ENCODE peak calls at places on chromosome 7, in four cellular contexts. J is astrocyte, F is tibial nerve, M is ovary. E is an unnamed sample.

GRCh38 chr7:44727346-44728262 is 21.0 kb upstream of the ZMIZ2 start:
- DNase-seq in J (peak; percentile 83), F (no peak), M (no peak), E (no peak)

GRCh38 chr7:39979406-39980073 is 29.5 kb downstream of the CDK13 start:
- DNase-seq in J (no peak), F (no peak), M (no peak), E (peak; percentile 26)

GRCh38 chr7:23938937-23939552 is 229.0 kb downstream of the STK31 start:
- DNase-seq in J (peak; percentile 10), F (no peak), M (no peak), E (no peak)

GRCh38 chr7:47743898-47744612 is 162.1 kb upstream of the TNS3 start:
- DNase-seq in J (peak; percentile 30), F (no peak), M (no peak), E (no peak)

GRCh38 chr7:35418716-35419425 is 165.0 kb upstream of the TBX20 start:
- DNase-seq in J (no peak), F (no peak), M (no peak), E (no peak)

GRCh38 chr7:133854739-133855138 is 272.4 kb upstream of the LRGUK start:
- DNase-seq in J (peak; percentile 26), F (peak; percentile 10), M (no peak), E (no peak)

GRCh38 chr7:116512524-116513188 is 12.2 kb upstream of the CAV1 start:
- DNase-seq in J (peak; percentile 81), F (no peak), M (no peak), E (no peak)

GRCh38 chr7:90973146-90973545 is 291.1 kb upstream of the FZD1 start:
- DNase-seq in J (peak; percentile 16), F (no peak), M (no peak), E (no peak)

GRCh38 chr7:114922151-114922651 is 307 bp downstream of the MDFIC start:
- DNase-seq in J (no peak), F (peak; percentile 19), M (peak; percentile 78), E (peak; percentile 62)

GRCh38 chr7:106936236-106936635 is 71.2 kb downstream of the PIK3CG start:
- DNase-seq in J (no peak), F (no peak), M (no peak), E (no peak)

GRCh38 chr7:98105942-98106544 is 619 bp upstream of the LMTK2 start:
- DNase-seq in J (no peak), F (no peak), M (no peak), E (no peak)

GRCh38 chr7:38318803-38319416 is 45.5 kb upstream of the TARP start:
- DNase-seq in J (peak; percentile 77), F (peak; percentile 40), M (no peak), E (no peak)

GRCh38 chr7:94303736-94304135 is 91.0 kb upstream of the COL1A2 start:
- DNase-seq in J (peak; percentile 68), F (peak; percentile 31), M (peak; percentile 35), E (no peak)

GRCh38 chr7:25849361-25850184 is 302.4 kb upstream of the NFE2L3 start:
- DNase-seq in J (peak; percentile 86), F (peak; percentile 83), M (peak; percentile 53), E (no peak)

GRCh38 chr7:18655969-18656761 is 160.6 kb downstream of the HDAC9 start:
- DNase-seq in J (no peak), F (no peak), M (no peak), E (no peak)

GRCh38 chr7:88522771-88523316 is 216.2 kb upstream of the STEAP4 start:
- DNase-seq in J (no peak), F (no peak), M (no peak), E (no peak)

GRCh38 chr7:81155654-81156373 is 237.0 kb upstream of the SEMA3C start:
- DNase-seq in J (peak; percentile 97), F (no peak), M (no peak), E (no peak)

GRCh38 chr7:69814421-69814962 is 216.2 kb downstream of the AUTS2 start:
- DNase-seq in J (peak; percentile 73), F (no peak), M (no peak), E (no peak)

GRCh38 chr7:741850-742249 is 14.8 kb upstream of the PRKAR1B start:
- DNase-seq in J (no peak), F (no peak), M (no peak), E (no peak)
- H3K4me3 ChIP-seq in J (no peak overlapping the region), F (no peak overlapping the region), M (no peak overlapping the region), E (no peak overlapping the region)

DNA sequence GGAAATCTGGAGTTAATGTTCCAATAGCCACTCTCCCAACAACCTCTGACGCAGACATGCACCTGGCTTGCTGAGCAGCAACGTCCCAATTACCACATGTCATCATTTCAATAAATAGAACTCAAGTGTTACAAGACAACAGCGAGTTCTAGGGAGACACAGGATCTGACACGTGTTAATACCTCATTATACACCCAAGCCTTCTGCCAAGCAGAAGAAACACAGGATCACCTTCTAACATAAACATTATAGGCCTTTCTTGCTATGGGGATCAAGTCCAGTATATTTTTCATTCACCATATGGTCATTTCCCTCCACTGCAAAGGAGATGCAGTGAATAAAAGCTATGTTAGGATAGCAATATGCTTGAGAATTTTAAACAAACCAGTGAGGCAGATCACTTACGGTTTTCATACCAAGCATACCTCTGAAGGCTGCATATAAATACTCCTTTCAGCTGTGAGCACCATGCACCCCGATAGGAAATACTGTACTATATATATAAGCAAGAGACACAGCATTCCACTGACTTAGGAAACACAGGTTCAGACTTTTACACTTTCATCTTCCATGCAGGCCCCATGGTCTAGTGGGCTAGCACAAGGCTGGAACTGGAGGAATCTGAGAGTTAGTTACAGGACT is 74.2 kb downstream of the JAZF1 start:
- DNase-seq in J (peak; percentile 34), F (no peak), M (no peak), E (no peak)
- H3K27ac ChIP-seq in J (no peak overlapping the region), F (no peak overlapping the region), M (no peak overlapping the region), E (no peak overlapping the region)

GRCh38 chr7:6379881-6380280 is 67.9 kb downstream of the DAGLB start:
- DNase-seq in J (no peak), F (no peak), M (no peak), E (no peak)

GRCh38 chr7:6380310-6381095 is 67.3 kb downstream of the DAGLB start:
- DNase-seq in J (no peak), F (no peak), M (no peak), E (no peak)

GRCh38 chr7:6375346-6376101 is 72.2 kb downstream of the DAGLB start:
- DNase-seq in J (peak; percentile 36), F (no peak), M (no peak), E (peak; percentile 7)

GRCh38 chr7:6382797-6383196 is 65.0 kb downstream of the DAGLB start:
- DNase-seq in J (no peak), F (no peak), M (no peak), E (no peak)

GRCh38 chr7:6376820-6377219 is 70.9 kb downstream of the DAGLB start:
- DNase-seq in J (no peak), F (no peak), M (no peak), E (no peak)
- H3K4me1 ChIP-seq in J (peaks cover 14% of the 10 kb centered on the region), F (peaks cover 2% of the 10 kb centered on the region), M (peaks cover 14% of the 10 kb centered on the region), E (peaks cover 30% of the 10 kb centered on the region)

GRCh38 chr7:19708397-19709248 is at the start of gene POLR1F:
- DNase-seq in J (peak; percentile 84), F (peak; percentile 89), M (peak; percentile 96), E (peak; percentile 93)

GRCh38 chr7:19705663-19706062 is 3.2 kb downstream of the POLR1F start:
- DNase-seq in J (no peak), F (no peak), M (no peak), E (no peak)

GRCh38 chr7:19713676-19714075 is 4.8 kb upstream of the POLR1F start:
- DNase-seq in J (peak; percentile 25), F (peak; percentile 61), M (no peak), E (peak; percentile 52)

GRCh38 chr7:19707240-19707639 is 1.6 kb downstream of the POLR1F start:
- DNase-seq in J (no peak), F (no peak), M (no peak), E (no peak)

DNA sequence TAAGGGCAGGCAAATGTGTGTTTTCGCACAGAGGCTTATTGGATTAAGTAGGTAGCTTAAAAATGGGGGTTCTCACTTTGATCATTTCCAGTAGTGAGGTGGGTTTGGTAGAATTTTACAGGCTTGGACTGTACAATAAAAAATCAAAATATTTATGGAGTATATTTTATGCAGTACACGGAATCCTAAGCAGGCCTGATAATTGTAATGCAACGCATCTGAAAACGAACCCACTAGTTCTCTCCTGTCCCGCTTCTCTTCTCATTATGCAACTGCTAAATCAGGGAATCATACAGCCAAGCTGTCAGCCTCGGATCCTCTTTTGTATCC is 377 bp upstream of the POLR1F start:
- DNase-seq in J (no peak), F (no peak), M (no peak), E (no peak)
- H3K4me3 ChIP-seq in J (no peak overlapping the region), F (peak overlapping the region; percentile 99), M (peak overlapping the region; percentile 88), E (peak overlapping the region; percentile 89)

GRCh38 chr7:55557666-55558188 is 14.6 kb downstream of the VOPP1 start:
- DNase-seq in J (no peak), F (no peak), M (no peak), E (no peak)
- H3K27ac ChIP-seq in J (no peak overlapping the region), F (no peak overlapping the region), M (no peak overlapping the region), E (no peak overlapping the region)

DNA sequence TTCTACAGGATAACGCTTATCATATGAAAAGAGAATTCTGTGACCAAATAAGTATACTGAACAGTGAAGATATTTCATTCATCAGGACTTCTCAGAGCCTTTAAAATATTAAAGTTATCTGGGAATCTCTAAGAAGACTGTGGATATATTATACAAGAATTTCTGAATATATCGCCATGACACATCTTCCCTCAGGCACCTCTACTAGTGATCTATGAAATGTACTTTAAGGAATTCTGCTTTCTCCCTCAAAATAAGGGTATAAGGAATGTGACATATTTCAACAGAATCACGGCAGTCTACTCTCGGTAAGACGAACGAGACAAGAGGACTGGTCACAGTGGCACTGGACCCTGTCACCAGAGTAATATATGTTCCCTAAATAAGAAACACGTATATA is 504.2 kb upstream of the PHF14 start:
- DNase-seq in J (no peak), F (no peak), M (no peak), E (no peak)
- H3K4me1 ChIP-seq in J (no peaks in the 10 kb centered on the region), F (no peaks in the 10 kb centered on the region), M (peaks cover 2% of the 10 kb centered on the region), E (no peaks in the 10 kb centered on the region)

GRCh38 chr7:128910569-128910945 is at the start of gene KCP:
- DNase-seq in J (no peak), F (no peak), M (no peak), E (no peak)
- H3K4me3 ChIP-seq in J (peak within 1 kb of the TSS; percentile 53), F (peak within 1 kb of the TSS; percentile 15), M (no peak within 1 kb of the TSS), E (no peak within 1 kb of the TSS)

DNA sequence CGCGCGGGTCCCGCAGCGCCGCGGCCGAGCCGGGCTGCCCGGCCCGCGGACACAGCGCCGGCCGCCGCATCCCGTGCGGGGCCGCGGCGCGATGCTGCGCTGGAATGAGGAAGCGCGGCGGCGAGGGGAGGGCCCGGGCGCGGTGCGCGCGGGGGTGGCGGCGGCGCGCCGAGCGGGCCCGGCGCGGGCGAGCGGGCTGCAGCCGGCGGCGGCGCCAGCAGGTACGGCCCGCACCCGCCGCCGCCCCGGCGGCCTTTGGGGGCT is 690 bp upstream of the IKZF1 start:
- DNase-seq in J (no peak), F (no peak), M (no peak), E (no peak)
- H3K27ac ChIP-seq in J (no peak overlapping the region), F (peak overlapping the region; percentile 80), M (no peak overlapping the region), E (no peak overlapping the region)

E was measured in CD8-positive, alpha-beta memory T cell.